ENCODE peak calls at places on chromosomes 7 and 10, in nine cellular contexts. I is NCI-H526 treated with DMSO at 0.1 percent for 48 hours; R is activated CD8-positive, alpha-beta memory T cell treated with anti-CD3 and anti-CD28 coated beads, Interleukin-2, amount 50 U/mL, for 48 hours; A is astrocyte of the spinal cord; Z is left cardiac atrium; T is MV-4-11; H is lung microvascular endothelial cell; Q is body of pancreas; L is choroid plexus epithelial cell. C is an unnamed sample.
A peak's percentile ranks its signal among the peaks of the same experiment; 100 is the strongest.

GRCh38 chr10:133275683-133276092 is 980 bp downstream of the ADAM8 start:
- DNase-seq in Q (no peak), T (peak; percentile 6), R (no peak), H (no peak), Z (no peak), L (no peak), A (no peak), I (no peak), C (no peak)

GRCh38 chr7:107961399-107961798 is 41.6 kb downstream of the LAMB1 start:
- DNase-seq in I (no peak), Q (no peak), R (no peak), T (no peak), H (no peak), Z (peak; percentile 55), L (peak; percentile 51), A (no peak), C (no peak)

GRCh38 chr7:86790383-86790782 is 146.7 kb downstream of the GRM3 start:
- DNase-seq in T (no peak), I (no peak), Q (no peak), H (no peak), L (no peak), Z (no peak), R (no peak), A (no peak), C (no peak)

GRCh38 chr10:36023939-36024338 is 381.8 kb upstream of the FZD8 start:
- DNase-seq in T (no peak), I (no peak), L (peak; percentile 65), Z (peak; percentile 25), A (peak; percentile 69), H (peak; percentile 88), Q (no peak), R (no peak), C (peak; percentile 12)

GRCh38 chr10:34504534-34504933 is 310.6 kb downstream of the PARD3 start:
- DNase-seq in H (peak; percentile 24), T (no peak), L (peak; percentile 54), Q (peak; percentile 40), R (no peak), I (no peak), A (peak; percentile 66), Z (no peak), C (no peak)

GRCh38 chr10:86824151-86824550 is 67.7 kb downstream of the BMPR1A start:
- DNase-seq in T (no peak), Q (no peak), L (no peak), Z (no peak), H (no peak), I (no peak), R (no peak), A (no peak), C (no peak)

GRCh38 chr10:116753759-116754158 is 11.4 kb upstream of the HSPA12A start:
- DNase-seq in Z (no peak), T (no peak), L (peak; percentile 48), Q (no peak), I (no peak), A (no peak), H (no peak), R (no peak), C (peak; percentile 86)

GRCh38 chr10:404341-404740 is 269.1 kb downstream of the ZMYND11 start:
- DNase-seq in A (peak; percentile 29), H (no peak), L (peak; percentile 92), T (no peak), Z (no peak), Q (no peak), I (no peak), R (no peak), C (no peak)

GRCh38 chr10:90227259-90227658 is 525.9 kb downstream of the KIF20B start:
- DNase-seq in I (no peak), L (peak; percentile 58), T (no peak), H (peak; percentile 87), A (peak; percentile 96), Z (no peak), Q (no peak), R (no peak), C (no peak)

GRCh38 chr7:78490526-78490925 is 692.0 kb downstream of the PHTF2 start:
- DNase-seq in T (no peak), I (no peak), R (no peak), Z (no peak), A (no peak), L (no peak), H (no peak), Q (no peak), C (no peak)

GRCh38 chr10:60433684-60434083 is 44.0 kb upstream of the ANK3 start:
- DNase-seq in Z (no peak), T (no peak), L (peak; percentile 88), A (peak; percentile 79), I (no peak), H (peak; percentile 61), Q (no peak), R (no peak), C (no peak)